ENCODE peak calls at places on chromosomes 12 and 14, in six cellular contexts. W, E, J, R, U and S are unnamed samples.

GRCh38 chr14:77140937-77141591 is 527 bp downstream of the ZDHHC22 start:
- DNase-seq in U (no peak), E (no peak), J (no peak), W (peak), R (no peak), S (no peak)

GRCh38 chr14:54606178-54606577 is 39.2 kb downstream of the SAMD4A start:
- DNase-seq in U (no peak), R (peak), E (no peak), W (peak), J (no peak), S (peak)

GRCh38 chr14:70189678-70190077 is 927 bp upstream of the SLC8A3 start:
- DNase-seq in W (peak), U (no peak), E (no peak), J (no peak), R (no peak), S (no peak)

GRCh38 chr12:18811268-18811667 is 73.3 kb downstream of the CAPZA3 start:
- DNase-seq in W (no peak), R (no peak), U (no peak), J (no peak), E (no peak), S (no peak)

GRCh38 chr12:26821212-26821701 is 11.7 kb downstream of the ITPR2 start:
- DNase-seq in R (no peak), U (no peak), J (no peak), E (no peak), W (no peak), S (no peak)

GRCh38 chr12:62604856-62605255 is 138.2 kb downstream of the MON2 start:
- DNase-seq in J (no peak), R (no peak), E (no peak), W (no peak), U (no peak), S (no peak)

GRCh38 chr14:34043627-34044372 is 92.9 kb upstream of the EGLN3 start:
- DNase-seq in R (no peak), J (no peak), U (peak), W (no peak), E (peak), S (no peak)

GRCh38 chr14:93028724-93029076 is 87.0 kb downstream of the ITPK1 start:
- DNase-seq in U (no peak), E (no peak), J (no peak), R (no peak), W (no peak), S (no peak)